ENCODE peak calls at places on chromosomes 5 and 9, in six cellular contexts. X is SK-N-SH, Y is stomach, B is A549, W is K562, Q is ovary. M is an unnamed sample.

GRCh38 chr9:106896695-106897094 is 33.7 kb downstream of the ZNF462 start:
- DNase-seq in X (no peak), Y (no peak), B (no peak), W (no peak), Q (no peak), M (no peak)

GRCh38 chr5:126508251-126508961 is 85.2 kb downstream of the GRAMD2B start:
- DNase-seq in X (no peak), Y (no peak), B (no peak), W (no peak), Q (no peak), M (no peak)

GRCh38 chr9:110444911-110445310 is 107.2 kb upstream of the TXNDC8 start:
- DNase-seq in X (no peak), Y (no peak), B (no peak), W (no peak), Q (no peak), M (no peak)

GRCh38 chr5:1483064-1483463 is 37.8 kb upstream of the SLC6A3 start:
- DNase-seq in X (no peak), Y (no peak), B (no peak), W (no peak), Q (no peak), M (no peak)

GRCh38 chr9:116574027-116574679 is 113.0 kb upstream of the TRIM32 start:
- DNase-seq in X (peak), Y (peak), B (no peak), W (no peak), Q (no peak), M (no peak)

GRCh38 chr9:125495137-125496119 is 211.6 kb downstream of the MAPKAP1 start:
- DNase-seq in X (no peak), Y (no peak), B (peak), W (no peak), Q (no peak), M (no peak)

GRCh38 chr5:128339585-128339984 is 198.5 kb downstream of the FBN2 start:
- DNase-seq in X (no peak), Y (no peak), B (no peak), W (no peak), Q (no peak), M (no peak)

GRCh38 chr9:31153250-31153840 is 1231.1 kb upstream of the ACO1 start:
- DNase-seq in X (no peak), Y (no peak), B (no peak), W (no peak), Q (no peak), M (no peak)

GRCh38 chr9:87276851-87277251 is 220.8 kb upstream of the DAPK1 start:
- DNase-seq in X (no peak), Y (no peak), B (no peak), W (no peak), Q (no peak), M (no peak)

GRCh38 chr9:108569624-108570023 is 286.2 kb downstream of the ACTL7B start:
- DNase-seq in X (no peak), Y (no peak), B (no peak), W (no peak), Q (no peak), M (no peak)

GRCh38 chr5:112555691-112556090 is 136.6 kb upstream of the EPB41L4A start:
- DNase-seq in X (no peak), Y (no peak), B (no peak), W (no peak), Q (no peak), M (no peak)

GRCh38 chr9:84301851-84302250 is 38.7 kb downstream of the SLC28A3 start:
- DNase-seq in X (no peak), Y (no peak), B (no peak), W (no peak), Q (no peak), M (no peak)

GRCh38 chr9:70484232-70485130 is 70.0 kb upstream of the KLF9 start:
- DNase-seq in X (peak), Y (peak), B (peak), W (peak), Q (no peak), M (no peak)

GRCh38 chr9:126687868-126688503 is 74.3 kb downstream of the LMX1B start:
- DNase-seq in X (no peak), Y (no peak), B (no peak), W (no peak), Q (peak), M (no peak)

GRCh38 chr9:33233659-33234335 is 6.2 kb upstream of the SPINK4 start:
- DNase-seq in X (no peak), Y (peak), B (peak), W (no peak), Q (peak), M (peak)

GRCh38 chr9:23005061-23005690 is 558.6 kb downstream of the DMRTA1 start:
- DNase-seq in X (no peak), Y (no peak), B (no peak), W (no peak), Q (no peak), M (no peak)

GRCh38 chr9:114616684-114617520 is 5.8 kb downstream of the TMEM268 start:
- DNase-seq in X (no peak), Y (peak), B (no peak), W (peak), Q (peak), M (peak)

GRCh38 chr5:138582959-138583358 is 7.8 kb upstream of the HSPA9 start:
- DNase-seq in X (no peak), Y (no peak), B (no peak), W (no peak), Q (no peak), M (no peak)

GRCh38 chr9:121300283-121301119 is 32.5 kb downstream of the GSN start:
- DNase-seq in X (no peak), Y (no peak), B (no peak), W (no peak), Q (no peak), M (peak)

GRCh38 chr5:429453-430188 is 13.4 kb upstream of the EXOC3 start:
- DNase-seq in X (no peak), Y (peak), B (no peak), W (no peak), Q (peak), M (no peak)

GRCh38 chr5:178069909-178070308 is 43.4 kb upstream of the N4BP3 start:
- DNase-seq in X (no peak), Y (no peak), B (peak), W (peak), Q (no peak), M (no peak)

GRCh38 chr5:88834499-88834898 is 48.5 kb downstream of the MEF2C start:
- DNase-seq in X (no peak), Y (no peak), B (no peak), W (no peak), Q (no peak), M (no peak)

GRCh38 chr9:107890921-107891465 is 401.4 kb upstream of the KLF4 start:
- DNase-seq in X (no peak), Y (no peak), B (no peak), W (no peak), Q (no peak), M (no peak)

GRCh38 chr5:7754997-7755596 is 95.8 kb downstream of the CFAP90 start:
- DNase-seq in X (peak), Y (peak), B (peak), W (peak), Q (peak), M (no peak)

GRCh38 chr5:59317023-59317771 is 576.3 kb downstream of the PDE4D start:
- DNase-seq in X (peak), Y (no peak), B (no peak), W (no peak), Q (no peak), M (no peak)

GRCh38 chr9:27856748-27857147 is 283.5 kb upstream of the C9orf72 start:
- DNase-seq in X (no peak), Y (no peak), B (no peak), W (no peak), Q (no peak), M (no peak)

GRCh38 chr5:50873594-50874276 is 207.3 kb downstream of the PARP8 start:
- DNase-seq in X (no peak), Y (no peak), B (no peak), W (no peak), Q (no peak), M (no peak)

GRCh38 chr5:133967715-133968056 is 739 bp downstream of the C5orf15 start:
- DNase-seq in X (peak), Y (peak), B (no peak), W (no peak), Q (no peak), M (no peak)

GRCh38 chr5:9059920-9060691 is 485.8 kb downstream of the SEMA5A start:
- DNase-seq in X (no peak), Y (no peak), B (no peak), W (no peak), Q (no peak), M (no peak)

GRCh38 chr9:101999441-101999840 is 261.0 kb upstream of the GRIN3A start:
- DNase-seq in X (no peak), Y (no peak), B (no peak), W (no peak), Q (no peak), M (no peak)

GRCh38 chr5:95973793-95974325 is 12.2 kb upstream of the ELL2 start:
- DNase-seq in X (no peak), Y (no peak), B (no peak), W (peak), Q (no peak), M (no peak)

GRCh38 chr5:32241034-32241783 is 67.1 kb upstream of the GOLPH3 start:
- DNase-seq in X (no peak), Y (no peak), B (no peak), W (no peak), Q (no peak), M (no peak)

GRCh38 chr5:136087961-136088871 is 44.4 kb upstream of the SMAD5 start:
- DNase-seq in X (no peak), Y (peak), B (no peak), W (peak), Q (peak), M (peak)

GRCh38 chr5:98602534-98603112 is 170.8 kb upstream of the RGMB start:
- DNase-seq in X (no peak), Y (no peak), B (no peak), W (no peak), Q (no peak), M (no peak)

GRCh38 chr9:127290666-127291065 is 26.1 kb downstream of the GARNL3 start:
- DNase-seq in X (no peak), Y (no peak), B (no peak), W (no peak), Q (no peak), M (no peak)

GRCh38 chr5:42995152-42995751 is 44.9 kb downstream of the ANXA2R start:
- DNase-seq in X (no peak), Y (no peak), B (no peak), W (no peak), Q (no peak), M (no peak)

GRCh38 chr9:23563497-23563896 is 262.5 kb downstream of the ELAVL2 start:
- DNase-seq in X (no peak), Y (no peak), B (no peak), W (no peak), Q (no peak), M (no peak)

DNA sequence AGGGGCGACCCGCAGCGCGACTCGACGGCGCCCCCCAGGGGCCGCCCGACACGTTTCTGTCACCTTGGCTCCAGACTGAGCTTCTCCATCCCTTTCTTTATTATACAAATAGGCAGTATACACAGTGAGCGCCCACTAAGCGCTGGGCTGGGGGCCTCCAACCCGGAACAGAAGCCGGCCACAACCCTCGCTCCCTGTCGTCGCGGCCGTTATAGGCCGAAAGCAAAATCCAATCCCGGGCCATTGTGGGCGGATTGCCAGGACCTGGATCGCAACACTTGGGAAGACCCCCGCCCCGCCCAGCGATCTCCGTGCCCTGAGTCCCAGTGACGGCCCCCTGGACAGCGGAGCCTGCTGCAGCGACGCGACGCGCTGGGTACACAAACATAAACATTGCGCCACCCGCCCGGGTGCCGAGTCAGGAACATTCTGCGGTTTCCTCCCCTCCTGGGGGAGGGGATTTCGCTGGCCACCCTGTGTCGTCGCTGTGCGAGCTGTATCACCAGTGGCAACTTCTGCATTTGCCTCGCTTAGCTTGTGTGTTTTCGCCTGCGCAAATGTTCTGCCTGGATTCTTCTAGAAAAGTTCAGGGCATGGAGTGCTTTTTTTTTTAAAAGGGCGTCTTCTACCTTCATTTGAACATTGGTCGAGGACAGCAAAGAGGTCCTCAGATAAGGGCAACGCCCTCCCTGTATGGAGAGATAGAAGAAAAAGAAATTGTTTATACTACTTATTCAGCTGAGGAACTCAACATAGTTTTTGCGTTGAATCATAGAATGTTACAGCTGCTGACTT is 1.3 kb upstream of the DUSP1 start:
- DNase-seq in X (peak), Y (peak), B (peak), W (peak), Q (peak), M (peak)
- TF ChIP-seq EP300 in X (peak), Y (peak), B (peak), W (peak), Q (peak), M (peak)

GRCh38 chr5:74839228-74839627 is 27.0 kb downstream of the FAM169A start:
- DNase-seq in X (no peak), Y (no peak), B (no peak), W (no peak), Q (no peak), M (no peak)

GRCh38 chr5:74829413-74829812 is 36.8 kb downstream of the FAM169A start:
- DNase-seq in X (no peak), Y (no peak), B (no peak), W (no peak), Q (no peak), M (no peak)

GRCh38 chr5:74838262-74838661 is 27.9 kb downstream of the FAM169A start:
- DNase-seq in X (no peak), Y (no peak), B (no peak), W (no peak), Q (no peak), M (no peak)

GRCh38 chr5:74837115-74837514 is 29.1 kb downstream of the FAM169A start:
- DNase-seq in X (no peak), Y (no peak), B (no peak), W (no peak), Q (no peak), M (no peak)

DNA sequence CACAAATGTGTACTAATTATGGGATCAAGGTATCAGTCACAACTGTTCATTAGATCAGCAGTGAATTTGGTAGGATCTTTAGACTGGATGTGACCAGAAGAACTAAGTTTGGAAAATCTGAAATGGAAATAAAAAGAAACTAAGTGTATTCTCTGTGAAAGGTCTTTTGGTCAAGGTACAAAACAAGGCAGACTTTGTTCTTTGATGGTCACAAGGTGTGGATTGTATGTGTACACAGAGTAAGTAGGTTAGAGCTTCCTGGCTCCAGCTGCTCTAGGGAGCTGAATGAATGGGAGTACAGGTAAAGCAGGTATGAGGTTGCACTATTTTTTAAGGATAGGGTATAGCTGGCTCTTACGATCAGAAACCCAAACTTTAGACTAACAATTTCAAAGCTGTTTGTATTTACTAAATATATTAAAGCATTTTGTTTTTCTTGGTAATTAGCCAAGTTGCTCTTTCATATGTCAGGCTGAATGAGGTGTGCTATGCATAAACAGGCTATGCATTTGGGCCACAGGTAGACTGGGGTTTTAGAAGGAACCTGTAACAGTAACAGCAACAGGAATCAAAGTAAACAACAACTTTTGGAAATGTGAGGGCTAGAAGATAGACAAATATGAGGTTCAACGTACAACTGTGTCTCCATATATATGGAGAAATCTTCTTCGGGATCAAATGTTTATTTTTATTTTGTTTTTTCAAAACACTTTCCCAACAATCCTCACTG is 32.5 kb downstream of the FAM169A start:
- DNase-seq in X (no peak), Y (no peak), B (no peak), W (no peak), Q (no peak), M (no peak)
- TF ChIP-seq EP300 in X (no peak), Y (no peak), B (no peak), W (no peak), Q (no peak), M (no peak)

GRCh38 chr5:15850939-15851341 is 328.7 kb downstream of the MARCHF11 start:
- DNase-seq in X (no peak), Y (no peak), B (no peak), W (no peak), Q (no peak), M (no peak)
- TF ChIP-seq EP300 in X (no peak), Y (no peak), B (no peak), W (no peak), Q (no peak), M (no peak)

GRCh38 chr5:145502906-145503305 is 332.2 kb downstream of the PRELID2 start:
- DNase-seq in X (peak), Y (no peak), B (no peak), W (no peak), Q (no peak), M (no peak)
- TF ChIP-seq EP300 in X (no peak), Y (no peak), B (no peak), W (no peak), Q (no peak), M (no peak)

DNA sequence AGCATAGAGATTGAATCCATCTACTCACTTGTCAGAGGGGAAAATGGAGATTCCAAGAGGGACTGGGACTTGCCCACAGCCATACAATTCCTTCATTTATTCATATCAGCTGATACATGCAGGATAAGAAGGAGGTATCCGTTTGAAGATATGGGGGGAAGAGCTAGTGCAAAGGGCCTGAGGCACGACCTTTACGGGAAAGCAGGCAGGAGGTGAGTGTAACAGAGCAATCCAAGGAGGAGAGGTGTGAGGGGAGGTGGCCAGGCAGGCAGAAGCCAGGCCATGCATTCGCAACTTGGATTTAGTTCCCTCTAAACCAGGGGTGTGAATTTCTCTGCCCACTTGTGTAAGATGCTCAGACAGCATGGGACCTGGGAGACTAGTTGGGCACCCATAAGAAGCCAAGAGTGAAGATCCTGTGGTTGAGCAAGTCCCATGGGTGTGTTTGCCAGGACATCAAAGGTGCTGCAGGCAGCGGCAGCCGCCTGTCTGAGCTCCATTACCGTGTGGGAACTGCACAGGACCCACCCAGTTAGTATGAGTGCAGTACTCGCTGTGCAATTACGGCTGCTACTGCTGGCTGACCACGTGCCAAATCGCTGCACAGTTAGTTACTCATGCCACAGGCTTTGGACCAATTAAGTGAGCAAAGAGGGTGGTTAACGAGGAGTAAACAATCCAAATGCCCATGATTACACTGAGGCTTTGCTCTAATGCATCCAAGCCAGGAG is 31.4 kb upstream of the FAT2 start:
- DNase-seq in X (no peak), Y (no peak), B (no peak), W (no peak), Q (no peak), M (no peak)
- TF ChIP-seq EP300 in X (no peak), Y (no peak), B (no peak), W (no peak), Q (no peak), M (no peak)

GRCh38 chr9:129581505-129581904 is 39.4 kb downstream of the C9orf50 start:
- DNase-seq in X (no peak), Y (no peak), B (no peak), W (no peak), Q (no peak), M (no peak)

GRCh38 chr9:129582865-129583264 is 38.0 kb downstream of the C9orf50 start:
- DNase-seq in X (no peak), Y (no peak), B (no peak), W (no peak), Q (no peak), M (no peak)

GRCh38 chr9:129584136-129584535 is 36.8 kb downstream of the C9orf50 start:
- DNase-seq in X (peak), Y (peak), B (peak), W (peak), Q (peak), M (no peak)

GRCh38 chr9:129585352-129585751 is 35.5 kb downstream of the C9orf50 start:
- DNase-seq in X (no peak), Y (no peak), B (no peak), W (no peak), Q (no peak), M (no peak)

DNA sequence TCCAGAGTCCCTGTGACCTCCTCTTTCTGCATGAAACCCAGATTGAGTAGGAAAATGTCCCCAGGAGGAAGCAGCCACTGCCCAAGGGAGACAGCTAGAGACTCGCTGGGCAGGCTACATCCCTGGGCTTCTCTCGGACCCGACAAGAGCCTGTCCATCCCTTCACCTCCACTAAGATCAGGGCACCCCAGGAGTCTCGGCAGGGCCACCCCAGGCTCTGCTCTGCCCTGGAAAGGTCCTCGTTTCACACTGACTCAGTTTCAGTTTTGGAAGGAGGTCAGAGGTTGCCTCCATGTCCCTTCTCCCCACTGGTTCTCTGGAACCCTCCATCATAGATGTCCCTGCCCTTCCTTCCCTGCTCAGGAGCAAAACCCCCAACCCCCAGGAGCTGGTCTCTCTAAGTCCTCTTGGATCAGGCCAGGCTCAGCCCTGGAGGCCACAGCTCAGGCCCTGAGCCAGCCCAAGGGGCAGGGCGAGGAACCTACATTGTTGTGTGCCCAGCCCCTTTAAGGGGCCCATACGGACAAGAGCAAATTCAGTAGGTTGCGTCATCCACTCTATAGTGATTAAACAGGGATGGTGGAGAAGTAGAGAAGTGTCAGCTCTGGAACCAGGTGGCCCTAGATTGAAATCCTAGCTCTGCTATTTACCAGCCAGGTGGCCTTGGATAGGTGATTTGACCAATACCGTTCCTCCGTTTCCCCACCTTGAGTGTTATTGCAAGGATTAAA is 37.4 kb downstream of the C9orf50 start:
- DNase-seq in X (no peak), Y (no peak), B (no peak), W (no peak), Q (no peak), M (peak)
- TF ChIP-seq EP300 in X (no peak), Y (no peak), B (no peak), W (no peak), Q (no peak), M (no peak)

M was measured in suprapubic skin.